ENCODE peak calls at places on chromosomes 2 and 18, in six cellular contexts. D is heart right ventricle, S is adipocyte, Y is upper lobe of right lung, F is spleen, G is heart left ventricle. E is an unnamed sample.

GRCh38 chr2:168920504-168921157 is 19.5 kb downstream of the G6PC2 start:
- DNase-seq in S (peak; percentile 74), G (no peak), Y (no peak), D (no peak), F (no peak), E (peak; percentile 58)

GRCh38 chr2:100771125-100771524 is 48.8 kb upstream of the NPAS2 start:
- DNase-seq in D (no peak), S (no peak), G (no peak), F (no peak), Y (no peak), E (no peak)

GRCh38 chr2:43539436-43539835 is 56.4 kb downstream of the THADA start:
- DNase-seq in S (no peak), D (no peak), Y (no peak), G (no peak), F (no peak), E (no peak)

GRCh38 chr2:180660881-180661280 is 319.5 kb upstream of the UBE2E3 start:
- DNase-seq in S (peak; percentile 52), G (no peak), D (no peak), Y (no peak), F (no peak), E (no peak)

GRCh38 chr2:196925445-196925767 is 1.1 kb downstream of the PGAP1 start:
- DNase-seq in Y (no peak), G (no peak), S (peak; percentile 66), D (no peak), F (no peak), E (peak; percentile 52)

GRCh38 chr2:201127570-201127969 is 11.6 kb downstream of the CFLAR start:
- DNase-seq in S (peak; percentile 71), Y (no peak), F (no peak), G (no peak), D (no peak), E (peak; percentile 60)

GRCh38 chr2:111048856-111049551 is 71.7 kb upstream of the BCL2L11 start:
- DNase-seq in D (no peak), S (no peak), F (no peak), Y (no peak), G (no peak), E (no peak)

GRCh38 chr2:223925106-223925505 is 20.0 kb downstream of the WDFY1 start:
- DNase-seq in Y (no peak), F (no peak), G (no peak), S (peak; percentile 70), D (no peak), E (no peak)

GRCh38 chr2:27715318-27716165 is 51.9 kb downstream of the SLC4A1AP start:
- DNase-seq in S (peak; percentile 78), D (peak; percentile 75), F (no peak), Y (peak; percentile 76), G (peak; percentile 89), E (peak; percentile 32)

GRCh38 chr2:38716185-38716584 is 35.0 kb downstream of the SRSF7 start:
- DNase-seq in D (no peak), S (peak; percentile 83), G (no peak), F (no peak), Y (no peak), E (no peak)

GRCh38 chr18:13710460-13710859 is 15.9 kb downstream of the FAM210A start:
- DNase-seq in Y (peak; percentile 71), G (no peak), F (no peak), D (no peak), S (no peak), E (no peak)

GRCh38 chr2:200367155-200367554 is 60.7 kb downstream of the SPATS2L start:
- DNase-seq in Y (no peak), S (peak; percentile 27), G (no peak), F (no peak), D (no peak), E (no peak)

GRCh38 chr2:144083211-144083610 is 436.7 kb downstream of the ZEB2 start:
- DNase-seq in S (peak; percentile 68), D (no peak), G (no peak), Y (no peak), F (no peak), E (no peak)

GRCh38 chr2:200423552-200423951 is 86.3 kb downstream of the KCTD18 start:
- DNase-seq in S (no peak), D (no peak), Y (no peak), G (no peak), F (no peak), E (no peak)

GRCh38 chr2:236239276-236240065 is 24.7 kb downstream of the ASB18 start:
- DNase-seq in Y (no peak), D (no peak), G (no peak), F (no peak), S (no peak), E (no peak)

GRCh38 chr2:138501427-138502252 is at the start of gene SPOPL:
- DNase-seq in S (peak; percentile 96), F (peak; percentile 98), Y (peak; percentile 97), D (peak; percentile 95), G (peak; percentile 95), E (peak; percentile 94)

DNA sequence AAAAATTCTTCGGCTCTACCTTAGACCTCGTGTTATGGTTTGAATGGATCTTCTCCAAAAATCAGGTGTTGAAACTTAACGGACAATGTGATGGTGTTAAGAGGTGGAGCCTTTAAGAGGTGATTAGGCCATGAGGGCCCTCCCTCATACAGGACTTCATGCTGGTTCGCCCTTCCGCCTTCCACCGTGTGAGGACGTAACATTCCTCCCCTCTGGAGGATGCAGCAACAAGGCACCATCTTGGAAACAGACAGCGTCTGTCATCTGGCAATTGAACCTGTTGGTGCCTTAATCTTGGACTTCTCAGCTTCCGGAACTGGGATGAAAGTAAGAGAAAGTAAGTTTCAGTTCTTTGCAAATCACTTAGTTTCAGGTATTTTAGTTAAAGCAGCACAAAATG is 126.3 kb upstream of the SPRED2 start:
- DNase-seq in F (no peak), G (no peak), Y (no peak), S (no peak), D (no peak), E (no peak)
- H3K4me3 ChIP-seq in F (no peak overlapping the region), G (no peak overlapping the region), Y (no peak overlapping the region), S (no peak overlapping the region), D (no peak overlapping the region), E (no peak overlapping the region)

DNA sequence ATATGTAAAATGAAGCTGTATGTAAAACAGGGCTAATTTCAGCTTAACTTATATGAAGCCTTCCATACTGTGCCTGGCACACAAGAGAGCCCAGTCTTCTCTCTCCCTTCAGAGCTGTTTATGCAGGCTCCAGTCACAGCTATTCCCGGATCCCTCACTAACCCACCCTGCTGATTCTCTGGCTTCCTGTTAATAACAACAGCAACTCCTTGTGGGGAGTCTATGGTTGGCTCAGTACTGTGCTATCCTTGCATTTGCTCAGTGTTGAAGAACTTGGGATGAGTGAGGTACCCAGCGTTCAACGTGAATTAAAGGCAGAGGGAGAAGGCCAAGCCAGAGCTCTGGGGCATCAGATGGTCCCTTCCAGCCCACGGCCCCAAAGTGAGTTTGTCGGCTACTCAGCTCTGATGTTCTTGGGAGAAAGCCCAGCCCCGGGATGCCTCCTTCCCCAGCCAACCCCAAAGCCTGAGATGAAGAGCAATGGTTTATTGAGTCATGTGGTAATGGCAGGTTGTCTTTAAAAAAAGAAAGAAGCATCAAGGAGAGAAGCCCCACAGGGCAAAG is 43.2 kb downstream of the PSD4 start:
- DNase-seq in D (no peak), S (no peak), G (no peak), Y (no peak), F (no peak), E (peak; percentile 37)
- H3K4me1 ChIP-seq in D (peaks cover 48% of the 10 kb centered on the region), S (peaks cover 31% of the 10 kb centered on the region), G (peaks cover 15% of the 10 kb centered on the region), Y (peaks cover 25% of the 10 kb centered on the region), F (peaks cover 47% of the 10 kb centered on the region), E (peaks cover 47% of the 10 kb centered on the region)

DNA sequence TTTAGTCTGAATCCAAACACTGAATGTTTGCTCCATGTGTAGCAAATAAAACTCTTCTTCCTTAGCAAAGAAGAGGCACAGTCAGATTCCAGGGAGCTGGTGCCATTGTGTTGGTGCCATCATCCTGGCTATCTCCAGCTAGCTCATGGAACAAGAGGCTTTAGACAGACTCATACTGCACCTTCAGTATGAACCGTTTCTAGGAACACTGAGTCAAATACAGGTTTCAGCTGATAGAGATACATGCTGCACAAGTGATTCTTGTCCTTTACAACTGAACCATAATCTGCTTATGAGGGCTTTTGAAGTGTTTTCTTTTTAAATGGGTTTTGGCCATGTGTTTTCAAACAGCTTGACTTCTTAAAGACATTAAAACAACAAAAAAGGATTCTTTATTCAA is 57.9 kb downstream of the DYNC1I2 start:
- DNase-seq in F (no peak), S (no peak), G (no peak), Y (no peak), D (no peak), E (no peak)
- H3K4me3 ChIP-seq in F (no peak overlapping the region), S (no peak overlapping the region), G (no peak overlapping the region), Y (no peak overlapping the region), D (no peak overlapping the region), E (no peak overlapping the region)

GRCh38 chr18:8615397-8616025 is 6.3 kb downstream of the RAB12 start:
- DNase-seq in G (no peak), D (no peak), S (peak; percentile 94), Y (no peak), F (no peak), E (peak; percentile 82)
- H3K4me1 ChIP-seq in G (peaks cover 32% of the 10 kb centered on the region), D (peaks cover 76% of the 10 kb centered on the region), S (peaks cover 33% of the 10 kb centered on the region), Y (peaks cover 46% of the 10 kb centered on the region), F (peaks cover 90% of the 10 kb centered on the region), E (peaks cover 30% of the 10 kb centered on the region)

GRCh38 chr2:30310955-30311354 is 79.6 kb downstream of the LBH start:
- DNase-seq in S (no peak), D (no peak), F (no peak), G (no peak), Y (no peak), E (no peak)

GRCh38 chr2:30306522-30306921 is 75.2 kb downstream of the LBH start:
- DNase-seq in F (no peak), G (no peak), Y (no peak), D (no peak), S (no peak), E (no peak)

GRCh38 chr2:30312916-30313315 is 81.6 kb downstream of the LBH start:
- DNase-seq in S (no peak), G (no peak), F (no peak), Y (no peak), D (no peak), E (no peak)

GRCh38 chr2:30308280-30308679 is 76.9 kb downstream of the LBH start:
- DNase-seq in Y (no peak), D (no peak), G (no peak), S (no peak), F (no peak), E (no peak)

GRCh38 chr2:30310411-30310810 is 79.1 kb downstream of the LBH start:
- DNase-seq in F (no peak), Y (no peak), D (no peak), S (no peak), G (no peak), E (no peak)
- H3K4me3 ChIP-seq in F (no peak overlapping the region), Y (no peak overlapping the region), D (no peak overlapping the region), S (no peak overlapping the region), G (no peak overlapping the region), E (no peak overlapping the region)